ENCODE peak calls at places on chromosomes 5 and 9, in five cellular contexts. E, T, N, U and C are unnamed samples.

GRCh38 chr9:93952119-93952783 is 2.9 kb downstream of the BARX1 start:
- DNase-seq in N (no peak), T (no peak), U (no peak), E (no peak), C (no peak)

GRCh38 chr5:45799388-45799787 is 103.2 kb upstream of the HCN1 start:
- DNase-seq in N (no peak), U (no peak), E (no peak), T (no peak), C (no peak)

GRCh38 chr5:130135506-130135905 is 231.2 kb downstream of the CHSY3 start:
- DNase-seq in N (no peak), U (peak), E (no peak), T (no peak), C (no peak)

GRCh38 chr5:59609501-59610265 is 283.8 kb downstream of the PDE4D start:
- DNase-seq in T (no peak), E (no peak), U (no peak), N (no peak), C (no peak)

GRCh38 chr9:24257726-24258125 is 288.0 kb downstream of the IZUMO3 start:
- DNase-seq in E (no peak), N (no peak), T (no peak), U (no peak), C (peak)

GRCh38 chr5:143055596-143056330 is 285.6 kb downstream of the ARHGAP26 start:
- DNase-seq in T (no peak), E (no peak), U (peak), N (no peak), C (no peak)

GRCh38 chr5:177402271-177403043 is 2.0 kb upstream of the PFN3 start:
- DNase-seq in U (peak), T (peak), E (peak), N (peak), C (no peak)

GRCh38 chr5:90227688-90228087 is 181.9 kb downstream of the CETN3 start:
- DNase-seq in N (no peak), E (no peak), T (no peak), U (no peak), C (no peak)

GRCh38 chr9:131406567-131407436 is 12.9 kb downstream of the PRRC2B start:
- DNase-seq in N (no peak), E (no peak), U (no peak), T (no peak), C (no peak)

GRCh38 chr5:90111354-90112070 is 298.0 kb downstream of the CETN3 start:
- DNase-seq in U (no peak), E (no peak), N (no peak), T (no peak), C (no peak)

GRCh38 chr5:40680741-40681350 is 1.1 kb downstream of the PTGER4 start:
- DNase-seq in U (no peak), N (peak), T (peak), E (no peak), C (no peak)

GRCh38 chr5:40685191-40685590 is 5.5 kb downstream of the PTGER4 start:
- DNase-seq in T (no peak), E (no peak), U (no peak), N (no peak), C (no peak)

GRCh38 chr5:40682431-40683017 is 2.8 kb downstream of the PTGER4 start:
- DNase-seq in N (no peak), T (no peak), E (no peak), U (peak), C (no peak)

GRCh38 chr5:40681351-40682311 is 1.9 kb downstream of the PTGER4 start:
- DNase-seq in U (no peak), N (peak), T (no peak), E (no peak), C (no peak)

GRCh38 chr5:40683351-40683750 is 3.6 kb downstream of the PTGER4 start:
- DNase-seq in T (no peak), E (no peak), N (no peak), U (no peak), C (no peak)
- TF ChIP-seq POLR2A in T (no peak), E (no peak), N (no peak), U (no peak), C (no peak)

DNA sequence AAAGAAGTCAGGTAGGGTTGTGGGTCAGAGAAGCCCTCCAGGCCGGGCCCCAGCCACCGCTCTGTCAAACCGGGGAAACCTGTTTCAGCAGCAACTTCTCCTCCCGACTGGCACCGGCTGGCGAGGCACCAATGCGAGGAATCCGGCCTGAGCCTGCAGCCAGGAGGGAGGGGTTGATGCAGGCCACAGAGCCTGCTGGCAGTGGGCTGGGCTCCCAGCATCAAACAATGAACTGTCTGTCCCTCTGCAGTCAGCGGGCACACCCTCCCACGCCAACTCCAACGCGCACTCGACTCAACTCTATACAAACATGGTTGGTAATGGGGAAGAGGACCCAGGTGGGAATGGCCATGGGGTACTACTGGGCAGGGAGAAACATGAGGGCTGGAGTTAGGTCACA is 12.1 kb downstream of the PCDH1 start:
- DNase-seq in T (no peak), U (no peak), E (no peak), N (no peak), C (no peak)
- TF ChIP-seq POLR2A in T (no peak), U (no peak), E (no peak), N (no peak), C (no peak)

GRCh38 chr5:74766348-74766886 is 500 bp downstream of the GFM2 start:
- DNase-seq in U (peak), N (no peak), E (peak), T (no peak), C (no peak)

GRCh38 chr5:74765201-74765600 is 1.7 kb downstream of the GFM2 start:
- DNase-seq in E (peak), U (no peak), T (no peak), N (no peak), C (no peak)

GRCh38 chr5:74765929-74766328 is 988 bp downstream of the GFM2 start:
- DNase-seq in T (no peak), U (no peak), E (no peak), N (no peak), C (no peak)

GRCh38 chr5:74767579-74767913 is 497 bp downstream of the NSA2 start:
- DNase-seq in N (no peak), E (peak), U (peak), T (no peak), C (peak)

DNA sequence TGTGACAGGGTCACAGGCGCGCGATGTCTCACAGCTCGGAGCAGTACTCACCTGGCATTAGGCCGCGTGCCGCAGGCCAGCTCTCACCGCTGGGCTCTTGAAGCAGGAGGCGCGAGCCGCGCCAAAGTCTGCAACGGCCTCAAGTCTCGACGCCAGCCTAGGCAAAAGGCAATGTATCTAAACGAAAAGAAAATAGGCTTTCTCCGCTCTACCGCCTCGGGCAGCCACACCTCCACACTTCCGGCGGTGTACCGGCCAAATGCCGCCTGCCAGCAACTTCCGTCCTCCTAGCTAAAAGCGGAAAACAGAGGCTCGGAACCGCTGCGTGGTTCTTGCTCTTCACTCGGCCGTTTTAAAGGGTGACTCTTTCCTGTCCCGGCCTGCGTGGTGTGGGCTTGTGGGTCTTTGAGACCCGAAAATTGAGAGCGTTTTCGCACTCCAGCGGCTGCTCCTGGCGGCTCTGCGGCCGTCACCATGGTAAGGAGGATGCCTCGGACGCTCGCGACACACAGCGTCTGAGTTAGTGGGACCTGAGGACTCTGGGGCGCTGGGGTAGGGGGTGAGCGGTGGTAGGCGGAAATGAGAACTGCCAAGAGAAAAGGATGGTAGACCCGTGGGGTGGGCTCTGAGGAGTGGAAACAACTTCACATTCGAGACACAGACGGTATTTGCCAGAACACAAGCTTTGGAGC is at the start of the genes GFM2 and NSA2:
- DNase-seq in T (peak), N (peak), U (peak), E (peak), C (peak)
- TF ChIP-seq POLR2A in T (peak), N (no peak), U (peak), E (peak), C (peak)

DNA sequence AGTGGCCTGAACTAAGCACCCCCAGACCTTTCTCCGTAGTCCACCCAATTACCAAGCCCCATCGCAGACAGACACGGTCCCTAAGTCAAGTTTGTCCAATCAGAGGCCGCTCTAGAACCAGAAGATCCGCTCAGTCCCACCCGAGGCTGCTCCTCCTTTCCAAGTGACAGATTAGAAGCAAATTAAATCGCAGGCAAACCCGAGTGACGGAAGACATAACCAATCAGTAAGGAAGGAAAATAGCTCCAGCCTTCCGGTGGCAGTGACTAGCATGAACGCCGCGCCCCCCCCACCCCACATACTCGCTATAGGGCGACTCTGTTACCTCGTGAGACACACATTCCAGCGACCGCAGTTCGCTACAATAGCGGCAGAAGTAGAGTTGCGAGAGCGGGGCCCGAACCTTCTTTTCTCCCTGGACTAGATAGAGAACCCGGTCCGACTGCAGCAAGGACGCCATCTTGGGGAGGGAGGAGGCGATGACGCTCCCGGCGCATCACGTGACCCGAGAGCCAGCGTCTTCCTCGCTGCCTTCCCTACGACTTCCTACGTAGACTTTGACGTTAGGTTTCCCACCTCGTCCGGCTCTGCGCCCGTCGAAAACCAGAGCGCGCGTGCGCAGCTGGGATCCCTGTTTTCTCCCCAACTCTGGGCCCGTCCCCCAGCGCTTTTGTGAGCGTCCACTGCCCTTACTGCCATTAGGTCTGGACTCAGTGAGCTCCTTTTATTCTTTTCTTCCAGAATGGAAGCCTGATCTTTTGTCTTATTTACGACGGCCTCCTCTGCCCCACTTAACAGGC is at the start of gene DCTN4:
- DNase-seq in N (peak), E (peak), U (peak), T (peak), C (peak)
- TF ChIP-seq POLR2A in N (no peak), E (peak), U (peak), T (peak), C (peak)

GRCh38 chr9:12875216-12875615 is 100.4 kb downstream of the LURAP1L start:
- DNase-seq in U (peak), T (no peak), E (no peak), N (no peak), C (no peak)

GRCh38 chr9:12876872-12877271 is 102.1 kb downstream of the LURAP1L start:
- DNase-seq in N (no peak), U (no peak), T (no peak), E (no peak), C (no peak)

GRCh38 chr9:12878342-12878978 is 103.6 kb downstream of the LURAP1L start:
- DNase-seq in U (peak), T (no peak), E (no peak), N (no peak), C (no peak)

DNA sequence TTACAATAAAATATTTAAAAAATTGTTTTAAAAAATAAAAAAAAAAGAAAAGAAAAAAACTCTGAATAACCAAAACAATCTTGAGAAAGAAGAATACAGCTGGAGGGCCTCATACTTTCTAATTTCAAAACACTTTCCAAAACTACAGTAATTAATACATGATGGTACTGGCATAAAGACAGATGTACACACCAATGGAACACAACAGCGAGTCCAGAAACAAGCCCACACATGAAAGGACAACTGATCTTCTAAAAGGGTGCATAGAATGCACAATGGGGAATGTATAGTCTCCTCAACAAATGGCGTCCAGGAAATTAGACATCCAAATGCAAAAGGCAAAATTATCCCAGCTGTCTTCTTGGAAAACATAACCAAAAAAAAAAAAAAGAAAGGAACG is 99.6 kb downstream of the LURAP1L start:
- DNase-seq in T (no peak), U (no peak), E (no peak), N (no peak), C (no peak)
- TF ChIP-seq POLR2A in T (no peak), U (no peak), E (no peak), N (no peak), C (no peak)

GRCh38 chr9:96383165-96383939 is at the start of gene SLC35D2:
- DNase-seq in T (peak), E (peak), U (peak), N (peak), C (peak)
- TF ChIP-seq POLR2A in T (no peak), E (no peak), U (no peak), N (no peak), C (peak)

DNA sequence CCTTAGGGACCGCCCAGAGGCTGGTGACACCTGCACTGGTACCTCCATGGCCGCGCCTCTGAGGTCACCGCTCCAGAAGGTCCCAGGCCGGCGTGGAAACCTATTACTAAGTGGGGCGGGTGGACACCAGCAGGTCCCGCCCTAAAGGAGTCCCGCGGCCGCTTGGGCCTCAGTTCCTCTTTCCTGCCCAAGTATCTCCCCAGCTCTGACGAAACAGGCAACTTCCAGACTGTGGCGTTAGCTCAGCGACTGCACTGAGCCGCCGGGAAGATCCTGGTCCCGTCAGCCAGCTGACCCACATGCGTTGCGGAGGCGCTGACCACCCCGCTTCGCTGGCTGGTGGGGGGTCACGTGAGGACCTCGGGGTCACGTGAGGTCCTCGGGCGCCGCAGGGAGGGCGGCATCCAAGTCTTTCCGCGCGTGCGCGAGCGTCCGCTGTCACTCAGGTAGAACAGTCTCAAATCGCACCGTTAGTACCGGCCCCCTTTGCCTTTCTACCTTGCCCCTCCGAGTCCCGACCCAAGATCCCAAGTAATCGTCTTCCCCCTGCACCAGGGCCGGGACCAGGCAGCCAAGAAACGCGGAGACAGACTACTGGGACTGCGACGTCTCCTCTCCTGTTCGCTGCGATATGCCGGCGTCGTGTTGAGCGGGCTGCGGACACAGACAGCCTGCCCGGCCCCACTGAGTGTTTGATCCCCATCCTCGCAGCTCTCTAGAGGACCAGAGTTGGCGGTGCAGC is 53.7 kb upstream of the KDM4C start:
- DNase-seq in E (peak), T (peak), N (peak), U (peak), C (no peak)
- TF ChIP-seq POLR2A in E (peak), T (peak), N (no peak), U (no peak), C (no peak)

DNA sequence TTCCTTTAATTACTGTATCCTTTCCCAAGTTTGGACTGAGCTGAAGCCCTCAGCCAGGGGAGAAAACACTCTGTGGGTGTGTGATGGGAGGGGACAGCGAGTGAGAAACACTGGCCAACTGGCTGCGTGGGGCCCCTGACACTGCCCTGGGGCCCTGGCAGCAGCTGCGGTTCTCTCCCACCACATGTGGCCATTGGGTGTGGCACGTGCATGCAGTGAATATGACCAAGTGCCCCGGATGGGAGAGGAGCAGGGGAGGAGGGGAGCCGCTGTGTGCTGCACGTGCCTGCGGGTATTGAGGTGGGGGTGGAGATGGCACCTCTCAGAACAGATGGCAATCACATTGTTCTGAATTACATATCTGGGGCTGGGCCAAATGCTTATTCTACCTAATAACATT is 242.5 kb upstream of the PCSK5 start:
- DNase-seq in N (no peak), U (no peak), T (no peak), E (no peak), C (no peak)
- TF ChIP-seq POLR2A in N (no peak), U (no peak), T (no peak), E (no peak), C (no peak)

GRCh38 chr5:149452665-149453617 is 73.8 kb upstream of the IL17B start:
- DNase-seq in N (peak), T (peak), U (peak), E (peak), C (peak)

GRCh38 chr5:149450199-149450598 is 71.1 kb upstream of the IL17B start:
- DNase-seq in U (peak), E (no peak), N (peak), T (peak), C (no peak)

GRCh38 chr5:149448831-149449714 is 70.0 kb upstream of the IL17B start:
- DNase-seq in E (peak), T (no peak), N (no peak), U (no peak), C (no peak)

GRCh38 chr5:149453618-149454415 is 74.7 kb upstream of the IL17B start:
- DNase-seq in T (no peak), U (no peak), N (no peak), E (no peak), C (no peak)

DNA sequence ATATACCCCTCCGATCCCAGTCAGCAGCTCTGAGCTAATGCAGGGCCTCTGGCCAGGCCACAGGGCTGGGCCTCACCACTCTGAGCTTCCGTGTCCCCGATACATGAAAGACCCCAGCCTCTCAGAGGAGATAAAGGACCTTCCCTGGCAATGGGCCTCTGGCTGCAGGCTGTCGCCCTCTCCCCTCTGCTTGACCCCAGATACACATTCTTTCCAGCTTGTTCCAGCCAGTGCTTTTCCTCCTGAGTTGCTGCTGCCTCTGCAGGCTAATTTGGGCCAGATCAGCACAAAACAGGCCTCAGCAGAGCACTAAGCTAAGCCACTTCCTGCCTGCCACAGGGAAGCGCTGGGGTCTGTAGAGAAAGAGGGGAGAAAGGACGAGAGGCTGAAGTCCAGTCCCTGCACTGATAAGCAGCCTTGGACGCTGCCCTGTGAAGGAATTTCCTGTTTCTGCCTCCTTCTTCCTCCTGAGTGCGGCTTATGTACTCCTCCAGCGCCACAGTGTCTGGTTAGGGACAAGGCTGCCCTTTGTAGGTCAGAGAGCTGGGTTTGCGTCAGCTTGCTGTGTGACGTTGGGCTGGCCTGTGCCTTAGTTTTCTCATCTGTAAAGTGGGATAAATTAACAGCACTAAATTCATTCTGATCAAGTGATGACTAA is 73.0 kb upstream of the IL17B start:
- DNase-seq in T (peak), U (peak), N (peak), E (no peak), C (no peak)
- TF ChIP-seq POLR2A in T (no peak), U (no peak), N (no peak), E (no peak), C (peak)

GRCh38 chr9:114930063-114930812 is at the start of gene TNFSF8:
- DNase-seq in E (no peak), U (no peak), N (peak), T (no peak), C (no peak)

GRCh38 chr9:114928092-114928491 is 2.3 kb downstream of the TNFSF8 start:
- DNase-seq in T (no peak), U (no peak), E (no peak), N (no peak), C (no peak)

GRCh38 chr9:114931407-114931806 is 1.0 kb upstream of the TNFSF8 start:
- DNase-seq in E (no peak), N (no peak), T (no peak), U (no peak), C (no peak)

GRCh38 chr9:114932502-114932901 is 2.1 kb upstream of the TNFSF8 start:
- DNase-seq in U (no peak), E (no peak), N (no peak), T (no peak), C (no peak)

GRCh38 chr9:114929166-114929565 is 1.2 kb downstream of the TNFSF8 start:
- DNase-seq in N (no peak), E (no peak), U (no peak), T (no peak), C (no peak)
- TF ChIP-seq POLR2A in N (no peak), E (no peak), U (no peak), T (no peak), C (no peak)